ENCODE peak calls at places on chromosomes 3 and 15, in eight cellular contexts. C is sigmoid colon, F is neural progenitor cell, O is transverse colon, Y is tibial artery, N is uterus, M is breast epithelium, I is PC-9. P is an unnamed sample. For H3K4me1 and H3K27me3, the result is how much of the 10 kb centered on the place peaks cover.

GRCh38 chr3:12423918-12424634 is 60.2 kb upstream of the TSEN2 start:
- DNase-seq in F (no peak), O (no peak), Y (no peak), N (no peak), M (no peak), I (no peak), C (no peak), P (no peak)

GRCh38 chr3:122031123-122031468 is 9.0 kb upstream of the ILDR1 start:
- DNase-seq in Y (no peak), N (no peak), I (no peak), M (no peak), C (no peak), O (no peak), F (no peak), P (no peak)

GRCh38 chr15:27792756-27793264 is 306.3 kb downstream of the OCA2 start:
- DNase-seq in F (no peak), M (no peak), I (no peak), C (no peak), N (no peak), Y (no peak), O (no peak), P (no peak)

GRCh38 chr3:117696871-117697270 is 987.3 kb downstream of the TUSC7 start:
- DNase-seq in Y (no peak), C (no peak), O (no peak), I (no peak), N (no peak), M (no peak), F (peak), P (no peak)

GRCh38 chr3:155739154-155739553 is 5.7 kb downstream of the PLCH1 start:
- DNase-seq in M (no peak), I (no peak), C (no peak), F (no peak), N (no peak), O (no peak), Y (no peak), P (no peak)

GRCh38 chr15:31338879-31339557 is 12.4 kb downstream of the KLF13 start:
- DNase-seq in N (peak), I (no peak), C (no peak), Y (peak), O (no peak), F (no peak), M (no peak), P (no peak)

GRCh38 chr15:67413770-67414429 is 107.0 kb upstream of the C15orf61 start:
- DNase-seq in O (no peak), F (no peak), C (no peak), N (no peak), I (peak), M (no peak), Y (no peak), P (no peak)

GRCh38 chr15:41804361-41804760 is 23.5 kb upstream of the JMJD7 start:
- DNase-seq in O (no peak), I (no peak), N (no peak), F (no peak), Y (no peak), M (no peak), C (peak), P (no peak)

GRCh38 chr3:190519886-190520285 is 6.0 kb downstream of the IL1RAP start:
- DNase-seq in O (no peak), C (no peak), F (no peak), N (no peak), Y (no peak), I (no peak), M (no peak), P (no peak)

GRCh38 chr3:111303760-111304159 is 232.1 kb downstream of the NECTIN3 start:
- DNase-seq in N (no peak), M (no peak), I (no peak), Y (no peak), F (no peak), O (no peak), C (no peak), P (no peak)

GRCh38 chr3:54322354-54322753 is 200.0 kb downstream of the CACNA2D3 start:
- DNase-seq in Y (no peak), F (no peak), M (no peak), I (no peak), C (no peak), O (peak), N (no peak), P (peak)

GRCh38 chr3:45225465-45226205 is 452 bp downstream of the TMEM158 start:
- DNase-seq in C (no peak), I (no peak), M (no peak), N (no peak), O (no peak), F (peak), Y (no peak), P (peak)

GRCh38 chr3:40116478-40117162 is 192.9 kb upstream of the EIF1B start:
- DNase-seq in N (no peak), F (no peak), Y (no peak), C (no peak), I (no peak), O (no peak), M (no peak), P (no peak)

DNA sequence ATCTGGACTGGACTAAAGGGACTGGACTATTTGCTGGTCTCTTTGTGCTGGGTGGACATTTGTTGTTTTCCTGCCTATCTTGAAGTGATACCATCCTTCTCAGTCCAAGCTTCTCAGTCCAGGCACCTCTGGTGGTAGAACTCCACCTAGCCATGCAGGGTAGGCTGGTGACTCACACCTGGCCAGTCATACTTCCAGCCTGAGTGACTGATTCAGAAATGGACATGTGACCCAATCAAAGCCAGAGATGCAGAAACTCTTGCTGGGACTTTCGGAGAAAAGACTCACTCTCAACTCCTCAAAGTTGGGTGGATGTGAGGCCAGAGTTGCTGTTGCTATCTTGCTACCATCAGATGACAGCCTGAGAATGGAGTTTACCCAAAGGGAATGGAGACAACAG is 5.6 kb upstream of the ASB14 start:
- DNase-seq in Y (no peak), M (no peak), F (no peak), N (no peak), I (peak), C (no peak), O (no peak), P (no peak)
- TF ChIP-seq CTCF in Y (no peak), M (no peak), F (no peak), N (no peak), I (no peak), C (no peak), O (no peak), P (no peak)

GRCh38 chr3:42749025-42749752 is 23.9 kb downstream of the CCDC13 start:
- DNase-seq in Y (peak), M (no peak), C (peak), O (peak), N (peak), I (no peak), F (no peak), P (no peak)
- H3K4me1 ChIP-seq in Y (half or more), M (under half), C (half or more), O (under half), N (under half), I (under half), F (under half), P (under half)

GRCh38 chr15:43520138-43520537 is 2.7 kb downstream of the MAP1A start:
- DNase-seq in Y (no peak), N (no peak), F (no peak), C (no peak), O (no peak), I (no peak), M (no peak), P (no peak)
- H3K27me3 ChIP-seq in Y (under half), N (under half), F (under half), C (under half), O (under half), I (under half), M (under half), P (under half)

DNA sequence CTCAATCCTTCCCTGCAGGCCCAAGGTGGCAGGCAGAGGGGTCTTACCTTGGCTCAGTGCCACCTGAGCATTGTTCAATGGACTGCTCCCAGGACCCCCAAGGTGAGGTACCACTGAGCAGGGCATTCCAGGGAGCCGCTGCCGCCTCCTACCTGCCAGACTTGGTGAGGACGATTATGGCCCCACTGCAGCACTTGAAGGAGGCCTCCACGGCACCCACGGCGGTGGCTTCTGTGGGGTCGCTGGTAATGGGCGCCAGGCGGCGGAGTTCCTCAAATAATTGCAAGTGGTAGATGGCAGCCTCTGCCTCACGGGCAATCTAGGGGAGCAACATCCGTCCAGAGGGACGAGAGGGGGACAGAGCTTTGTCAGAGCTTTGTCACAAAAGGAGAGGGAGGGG is 4.7 kb upstream of the GRAMD2A start:
- DNase-seq in Y (no peak), N (no peak), F (no peak), M (no peak), I (no peak), O (no peak), C (no peak), P (no peak)
- TF ChIP-seq CTCF in Y (no peak), N (no peak), F (no peak), M (no peak), I (no peak), O (no peak), C (no peak), P (no peak)

P was measured in Caco-2.